ENCODE peak calls at places on chromosomes 12 and 14, in nine cellular contexts. B is GM19239; E is activated CD4-positive, alpha-beta T cell treated with anti-CD3 and anti-CD28 coated beads, Interleukin-2, amount 50 U/mL, for 48 hours; M is mucosa of descending colon; F is effector memory CD8-positive, alpha-beta T cell; C is CD4-positive, alpha-beta T cell; D is T follicular helper cell; J is endothelial cell of umbilical vein; R is CD8-positive, alpha-beta T cell. Q is an unnamed sample.

GRCh38 chr12:42204819-42205218 is 33.2 kb downstream of the YAF2 start:
- DNase-seq in R (no peak), C (no peak), B (no peak), D (no peak), E (no peak), M (no peak), F (no peak), J (no peak), Q (no peak)

GRCh38 chr12:110776410-110776809 is 33.7 kb upstream of the PPP1CC start:
- DNase-seq in F (no peak), B (peak), R (no peak), C (no peak), D (no peak), J (no peak), E (peak), M (no peak), Q (no peak)

GRCh38 chr14:104586832-104587620 is 7.5 kb downstream of the C14orf180 start:
- DNase-seq in E (no peak), M (no peak), C (no peak), D (no peak), R (no peak), F (no peak), B (no peak), J (no peak), Q (no peak)

GRCh38 chr12:12511021-12511783 is 51.5 kb downstream of the DUSP16 start:
- DNase-seq in B (no peak), M (no peak), J (no peak), E (no peak), D (no peak), F (no peak), C (no peak), R (no peak), Q (no peak)

GRCh38 chr12:109736552-109737108 is 23.0 kb downstream of the FAM222A start:
- DNase-seq in B (no peak), E (no peak), C (peak), F (no peak), J (peak), M (peak), R (no peak), D (no peak), Q (peak)

GRCh38 chr12:2017724-2018337 is 13.6 kb upstream of the DCP1B start:
- DNase-seq in B (no peak), C (no peak), R (no peak), M (no peak), J (peak), F (no peak), D (no peak), E (no peak), Q (no peak)

GRCh38 chr12:97800561-97800960 is 338.0 kb downstream of the RMST start:
- DNase-seq in R (no peak), E (no peak), J (no peak), C (no peak), B (no peak), F (no peak), M (no peak), D (no peak), Q (no peak)

GRCh38 chr14:103868242-103868897 is 21.0 kb upstream of the PPP1R13B start:
- DNase-seq in E (no peak), B (no peak), F (no peak), C (no peak), M (no peak), R (no peak), J (no peak), D (no peak), Q (no peak)

GRCh38 chr12:22121224-22121623 is 75.2 kb downstream of the CMAS start:
- DNase-seq in C (no peak), J (no peak), B (no peak), M (no peak), F (peak), E (peak), R (no peak), D (peak), Q (no peak)

GRCh38 chr14:69632752-69633151 is 21.4 kb downstream of the SUSD6 start:
- DNase-seq in F (no peak), J (peak), R (no peak), M (no peak), E (no peak), C (no peak), D (no peak), B (no peak), Q (no peak)

GRCh38 chr14:60563113-60563512 is 54.2 kb downstream of the SIX6 start:
- DNase-seq in C (no peak), E (no peak), D (no peak), J (no peak), R (no peak), M (no peak), F (no peak), B (no peak), Q (no peak)

GRCh38 chr14:102020058-102020971 is 55.9 kb downstream of the DYNC1H1 start:
- DNase-seq in D (no peak), J (no peak), M (peak), C (peak), B (no peak), F (no peak), R (peak), E (peak), Q (no peak)

GRCh38 chr12:112870267-112870980 is 36.3 kb upstream of the OAS1 start:
- DNase-seq in E (no peak), M (no peak), R (no peak), B (no peak), F (no peak), J (no peak), D (no peak), C (no peak), Q (no peak)

GRCh38 chr12:6358886-6359285 is 16.5 kb downstream of the SCNN1A start:
- DNase-seq in E (no peak), F (no peak), C (no peak), B (no peak), J (no peak), M (no peak), D (no peak), R (no peak), Q (no peak)

GRCh38 chr14:75242546-75243273 is 35.9 kb upstream of the FOS start:
- DNase-seq in M (no peak), D (no peak), R (no peak), C (no peak), E (no peak), B (no peak), F (no peak), J (no peak), Q (peak)

GRCh38 chr14:22993517-22993916 is 11.2 kb upstream of the AJUBA start:
- DNase-seq in B (no peak), F (no peak), M (no peak), D (no peak), C (no peak), E (no peak), R (no peak), J (no peak), Q (no peak)

GRCh38 chr12:62562892-62563291 is 96.3 kb downstream of the MON2 start:
- DNase-seq in C (no peak), M (no peak), F (no peak), R (no peak), E (no peak), B (no peak), D (no peak), J (no peak), Q (no peak)

GRCh38 chr14:32109676-32110075 is 32.6 kb downstream of the ARHGAP5 start:
- DNase-seq in D (no peak), C (no peak), R (no peak), B (no peak), E (no peak), F (no peak), J (no peak), M (no peak), Q (no peak)

GRCh38 chr12:124765571-124766489 is 97.8 kb downstream of the SCARB1 start:
- DNase-seq in F (no peak), J (no peak), R (no peak), E (no peak), D (no peak), B (no peak), C (no peak), M (no peak), Q (no peak)

GRCh38 chr14:51004801-51005526 is 60.7 kb upstream of the PYGL start:
- DNase-seq in J (no peak), E (no peak), B (no peak), M (no peak), D (no peak), C (no peak), F (no peak), R (no peak), Q (no peak)

GRCh38 chr12:78384541-78384940 is 480.0 kb upstream of the SYT1 start:
- DNase-seq in C (no peak), M (no peak), E (no peak), F (no peak), D (no peak), B (no peak), J (no peak), R (no peak), Q (no peak)

GRCh38 chr12:111033281-111034147 is 113.1 kb upstream of the MYL2 start:
- DNase-seq in D (no peak), E (peak), B (no peak), R (no peak), M (no peak), C (no peak), F (no peak), J (no peak), Q (no peak)

GRCh38 chr14:88163731-88164255 is 158.9 kb downstream of the GPR65 start:
- DNase-seq in B (no peak), D (no peak), F (no peak), J (no peak), C (no peak), R (no peak), E (no peak), M (no peak), Q (no peak)

GRCh38 chr14:76961631-76962302 is 66.7 kb downstream of the IRF2BPL start:
- DNase-seq in D (peak), M (peak), F (peak), J (peak), B (peak), C (peak), R (peak), E (peak), Q (peak)

GRCh38 chr12:123384318-123384993 is 524 bp downstream of the KMT5A start:
- DNase-seq in R (no peak), J (peak), M (peak), F (no peak), E (peak), D (no peak), C (no peak), B (no peak), Q (no peak)

GRCh38 chr14:95713596-95714371 is at the start of gene TCL1A:
- DNase-seq in C (no peak), D (no peak), B (peak), E (no peak), R (no peak), F (no peak), M (no peak), J (no peak), Q (no peak)

GRCh38 chr12:75437564-75437963 is 43.0 kb upstream of the GLIPR1 start:
- DNase-seq in D (peak), R (no peak), B (no peak), C (no peak), E (no peak), M (no peak), F (peak), J (peak), Q (no peak)

GRCh38 chr12:100913872-100914600 is 119.5 kb downstream of the ANO4 start:
- DNase-seq in B (no peak), F (no peak), J (no peak), M (no peak), D (no peak), E (no peak), R (no peak), C (no peak), Q (no peak)

GRCh38 chr14:36428350-36428749 is 91.7 kb downstream of the NKX2-1 start:
- DNase-seq in R (no peak), D (no peak), J (no peak), B (no peak), F (no peak), E (no peak), C (no peak), M (no peak), Q (no peak)

GRCh38 chr12:55946553-55946952 is 15.6 kb downstream of the DGKA start:
- DNase-seq in D (no peak), F (no peak), E (no peak), M (no peak), C (no peak), J (no peak), R (no peak), B (no peak), Q (no peak)